ENCODE peak calls at places on chromosomes 5 and 9, in five cellular contexts. One of them, this sample, is unnamed.

GRCh38 chr5:173093597-173093996 is 37.4 kb downstream of the CREBRF start:
- DNase-seq in NB4: no peak
- DNase-seq in NCI-H2171: no peak
- DNase-seq in iPS-NIHi11: no peak
- DNase-seq in A172: no peak
- DNase-seq in this sample: no peak

GRCh38 chr9:21680590-21680989 is 121.8 kb upstream of the MTAP start:
- DNase-seq in iPS-NIHi11: no peak
- DNase-seq in NB4: no peak
- DNase-seq in A172: no peak
- DNase-seq in NCI-H2171: no peak
- DNase-seq in this sample: no peak

GRCh38 chr5:132017738-132018625 is 6.5 kb upstream of the ACSL6 start:
- DNase-seq in A172: no peak
- DNase-seq in NCI-H2171: no peak
- DNase-seq in NB4: no peak
- DNase-seq in iPS-NIHi11: no peak
- DNase-seq in this sample: no peak

GRCh38 chr5:178113141-178113787 is at the start of gene N4BP3:
- DNase-seq in NCI-H2171: peak; percentile 39
- DNase-seq in NB4: peak; percentile 80
- DNase-seq in A172: peak; percentile 35
- DNase-seq in iPS-NIHi11: peak; percentile 95
- DNase-seq in this sample: peak; percentile 86

GRCh38 chr9:123451011-123451410 is 95.0 kb downstream of the CRB2 start:
- DNase-seq in NB4: no peak
- DNase-seq in iPS-NIHi11: no peak
- DNase-seq in NCI-H2171: no peak
- DNase-seq in A172: no peak
- DNase-seq in this sample: no peak

GRCh38 chr9:107222020-107222522 is 61.0 kb upstream of the RAD23B start:
- DNase-seq in iPS-NIHi11: no peak
- DNase-seq in NCI-H2171: no peak
- DNase-seq in NB4: no peak
- DNase-seq in A172: peak; percentile 53
- DNase-seq in this sample: no peak

GRCh38 chr5:148708854-148709253 is 54.5 kb upstream of the HTR4 start:
- DNase-seq in A172: peak; percentile 7
- DNase-seq in NB4: no peak
- DNase-seq in iPS-NIHi11: no peak
- DNase-seq in NCI-H2171: no peak
- DNase-seq in this sample: no peak

GRCh38 chr5:59275537-59276276 is 617.8 kb downstream of the PDE4D start:
- DNase-seq in iPS-NIHi11: peak; percentile 72
- DNase-seq in NB4: peak; percentile 16
- DNase-seq in NCI-H2171: no peak
- DNase-seq in A172: peak; percentile 27
- DNase-seq in this sample: peak; percentile 36

GRCh38 chr9:34464571-34464970 is 6.0 kb downstream of the DNAI1 start:
- DNase-seq in iPS-NIHi11: no peak
- DNase-seq in NCI-H2171: no peak
- DNase-seq in NB4: no peak
- DNase-seq in A172: no peak
- DNase-seq in this sample: no peak

This sample was measured in nephron progenitor cell.